ENCODE peak calls at places on chromosomes 6 and 20, in eight cellular contexts. Z is fibroblast of mammary gland, N is brain microvascular endothelial cell, F is SJSA1, U is AG04449, Q is astrocyte of the cerebellum, L is right lobe of liver, S is uterus. V is an unnamed sample.

GRCh38 chr20:53897884-53898557 is 172.4 kb downstream of the BCAS1 start:
- DNase-seq in S (no peak), L (no peak), N (no peak), F (no peak), U (no peak), Z (no peak), Q (no peak), V (no peak)

GRCh38 chr6:103327079-103327478 is 1532.6 kb downstream of the HACE1 start:
- DNase-seq in S (no peak), L (no peak), U (no peak), N (no peak), F (no peak), Z (no peak), Q (no peak), V (no peak)

GRCh38 chr20:62736407-62737071 is 27.9 kb downstream of the NTSR1 start:
- DNase-seq in Q (no peak), Z (no peak), N (no peak), U (no peak), S (no peak), L (no peak), F (no peak), V (no peak)

GRCh38 chr6:46983007-46983411 is 59.1 kb downstream of the ADGRF1 start:
- DNase-seq in U (peak), S (no peak), Q (peak), F (peak), L (no peak), N (no peak), Z (no peak), V (no peak)

GRCh38 chr6:67694127-67694526 is 941.0 kb upstream of the ADGRB3 start:
- DNase-seq in S (no peak), Z (no peak), F (no peak), N (no peak), U (no peak), L (no peak), Q (no peak), V (no peak)

GRCh38 chr6:34305982-34306702 is 57.3 kb upstream of the SMIM29 start:
- DNase-seq in Z (peak), N (no peak), S (peak), F (no peak), L (no peak), Q (peak), U (no peak), V (peak)

GRCh38 chr6:113104546-113105325 is 752.4 kb upstream of the MARCKS start:
- DNase-seq in L (no peak), Z (no peak), N (no peak), U (no peak), S (no peak), Q (no peak), F (no peak), V (no peak)

GRCh38 chr6:16658661-16659060 is 102.6 kb downstream of the ATXN1 start:
- DNase-seq in F (no peak), N (no peak), L (no peak), Q (no peak), U (no peak), Z (no peak), S (no peak), V (no peak)

GRCh38 chr6:11042750-11043551 is 1.2 kb downstream of the ELOVL2 start:
- DNase-seq in L (no peak), S (no peak), U (no peak), Z (no peak), N (no peak), F (no peak), Q (no peak), V (no peak)

GRCh38 chr20:32050851-32051556 is 1.0 kb upstream of the HCK start:
- DNase-seq in S (no peak), N (no peak), Q (no peak), L (peak), Z (no peak), F (no peak), U (no peak), V (no peak)

GRCh38 chr20:32053648-32054047 is 1.6 kb downstream of the HCK start:
- DNase-seq in S (no peak), Z (no peak), L (no peak), Q (no peak), F (no peak), N (no peak), U (no peak), V (no peak)

GRCh38 chr20:32051720-32052089 is 337 bp upstream of the HCK start:
- DNase-seq in S (no peak), F (no peak), N (no peak), Z (no peak), U (no peak), L (no peak), Q (no peak), V (no peak)

GRCh38 chr20:32052792-32053362 is 835 bp downstream of the HCK start:
- DNase-seq in N (no peak), S (no peak), L (peak), Q (no peak), F (no peak), Z (no peak), U (no peak), V (no peak)

DNA sequence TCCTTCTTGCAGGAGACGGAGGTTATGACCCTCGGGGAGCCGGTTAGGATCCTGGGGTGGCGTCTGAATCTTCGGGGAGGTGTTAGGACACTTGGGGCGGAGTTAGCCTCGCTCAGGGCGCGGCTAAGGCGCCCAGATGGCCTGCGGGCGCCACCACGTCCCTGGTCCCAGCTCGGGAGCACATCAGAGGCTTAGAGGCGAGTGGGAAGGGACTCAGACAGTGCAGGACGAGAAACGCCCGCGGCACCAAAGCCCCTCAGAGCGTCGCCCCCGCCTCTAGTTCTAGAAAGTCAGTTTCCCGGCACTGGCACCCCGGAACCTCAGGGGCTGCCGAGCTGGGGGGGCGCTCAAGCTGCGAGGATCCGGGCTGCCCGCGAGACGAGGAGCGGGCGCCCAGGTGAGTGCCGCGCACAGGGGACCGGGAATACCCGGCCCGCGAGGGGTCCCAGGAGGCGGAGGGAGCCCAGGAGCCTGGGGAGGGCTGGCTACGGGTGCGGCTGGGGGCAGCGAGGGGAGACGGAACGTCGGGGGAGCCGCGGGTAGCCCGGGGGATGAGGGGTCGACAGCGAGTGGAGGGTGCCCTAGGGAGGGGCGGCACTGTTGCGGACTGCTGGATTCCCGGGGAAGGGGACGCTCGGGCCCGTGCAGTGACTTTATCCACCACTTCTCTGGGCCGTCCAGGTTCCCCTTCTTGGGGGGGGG is at the start of gene HCK:
- DNase-seq in S (no peak), Z (no peak), F (no peak), U (no peak), L (peak), N (no peak), Q (no peak), V (no peak)
- H3K4me3 ChIP-seq in S (no peak), Z (no peak), F (no peak), U (no peak), L (peak), N (no peak), Q (no peak), V (no peak)

GRCh38 chr20:21101453-21102251 is 4.5 kb downstream of the LINC00237 start:
- DNase-seq in L (peak), U (no peak), Q (no peak), S (no peak), F (no peak), Z (no peak), N (no peak), V (no peak)

GRCh38 chr20:21102691-21103311 is 3.4 kb downstream of the LINC00237 start:
- DNase-seq in N (no peak), Z (no peak), F (no peak), S (no peak), U (no peak), L (peak), Q (no peak), V (no peak)

GRCh38 chr20:21099653-21100589 is 6.2 kb downstream of the LINC00237 start:
- DNase-seq in Q (no peak), N (no peak), S (no peak), Z (no peak), U (no peak), L (peak), F (peak), V (no peak)

GRCh38 chr20:21102252-21102609 is 3.9 kb downstream of the LINC00237 start:
- DNase-seq in Q (no peak), N (no peak), L (no peak), F (no peak), Z (no peak), U (no peak), S (no peak), V (no peak)

DNA sequence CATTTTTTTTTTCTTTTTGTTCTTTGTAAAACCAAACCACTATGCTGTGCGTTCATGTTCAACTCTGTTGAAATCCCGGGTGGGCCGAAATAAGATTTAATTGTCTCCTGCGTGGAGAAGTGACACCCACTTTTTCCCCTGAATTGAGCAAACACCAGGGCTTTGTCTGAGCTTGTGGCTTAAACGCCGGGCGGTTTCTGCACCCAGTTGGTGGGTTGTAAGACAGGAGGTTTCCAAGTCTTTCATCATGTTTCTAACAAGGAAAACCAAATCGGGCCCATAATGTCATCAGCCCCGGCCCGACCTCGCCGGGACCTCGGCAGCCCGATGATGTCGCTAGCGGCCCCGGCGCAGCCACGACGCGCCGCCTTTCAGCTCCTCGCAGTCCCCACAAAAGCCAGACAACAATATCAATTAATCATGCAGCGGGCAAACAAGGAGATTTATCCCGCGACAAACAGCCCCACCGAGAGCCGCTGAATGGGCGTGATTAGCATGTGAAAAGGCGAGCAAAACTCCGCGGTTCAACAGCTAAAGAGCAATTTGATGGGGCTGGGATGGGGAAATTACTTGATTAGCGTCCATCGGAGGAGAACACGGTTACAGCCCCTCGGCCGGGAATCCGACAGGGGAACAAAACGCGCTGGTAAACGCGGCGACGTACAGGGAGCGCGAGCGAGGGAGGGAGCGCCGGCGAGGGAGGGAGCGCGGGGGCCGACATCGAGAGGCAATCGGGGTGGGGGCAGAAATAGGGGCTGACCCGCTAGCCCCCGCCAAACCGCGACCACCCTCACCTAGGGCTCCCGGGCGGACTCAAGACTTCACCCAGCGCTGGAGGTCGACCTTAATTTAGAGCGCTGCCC is 5.3 kb downstream of the LINC00237 start:
- DNase-seq in U (no peak), N (no peak), S (no peak), L (no peak), Q (no peak), Z (no peak), F (peak), V (no peak)
- H3K4me3 ChIP-seq in U (no peak), N (no peak), S (peak), L (peak), Q (peak), Z (no peak), F (peak), V (peak)

GRCh38 chr6:44917430-44917829 is 410.7 kb upstream of the RUNX2 start:
- DNase-seq in S (no peak), L (no peak), Q (no peak), F (no peak), U (no peak), N (no peak), Z (no peak), V (no peak)

GRCh38 chr6:44921787-44922186 is 406.3 kb upstream of the RUNX2 start:
- DNase-seq in F (no peak), N (no peak), U (no peak), Z (no peak), S (no peak), Q (no peak), L (peak), V (no peak)

GRCh38 chr6:44923416-44923815 is 404.7 kb upstream of the RUNX2 start:
- DNase-seq in Z (no peak), L (no peak), S (no peak), N (no peak), F (no peak), U (no peak), Q (no peak), V (no peak)

GRCh38 chr6:44918893-44919292 is 409.2 kb upstream of the RUNX2 start:
- DNase-seq in Q (no peak), U (no peak), S (no peak), N (no peak), F (no peak), L (no peak), Z (no peak), V (no peak)

DNA sequence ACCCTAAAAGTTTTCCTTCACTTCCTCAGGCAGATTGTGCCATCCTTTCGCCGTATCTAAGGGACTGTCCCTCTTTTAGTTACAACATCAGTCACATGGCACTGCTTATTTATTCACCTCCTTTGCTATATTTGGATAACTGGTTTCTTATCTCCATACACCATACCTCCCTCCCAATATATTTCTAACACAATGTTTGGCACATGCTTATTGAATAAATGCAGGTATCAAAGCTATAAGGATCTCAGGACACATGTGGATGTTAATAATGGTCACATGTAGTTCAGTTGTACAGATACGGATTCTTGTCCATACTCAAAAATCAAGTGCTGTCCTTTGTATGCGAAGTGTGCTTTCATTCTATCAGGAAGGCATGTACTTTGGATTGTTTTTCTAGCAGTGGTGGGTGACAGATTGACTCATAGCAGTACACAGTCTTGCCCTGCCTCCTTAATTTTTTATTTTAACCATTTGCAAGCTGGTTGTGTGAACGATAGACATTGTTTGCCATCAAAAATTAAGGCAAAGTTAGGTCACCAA is 407.1 kb upstream of the RUNX2 start:
- DNase-seq in F (peak), S (no peak), Z (no peak), N (peak), U (no peak), Q (no peak), L (no peak), V (no peak)
- H3K4me3 ChIP-seq in F (no peak), S (no peak), Z (no peak), N (no peak), U (no peak), Q (no peak), L (no peak), V (no peak)

DNA sequence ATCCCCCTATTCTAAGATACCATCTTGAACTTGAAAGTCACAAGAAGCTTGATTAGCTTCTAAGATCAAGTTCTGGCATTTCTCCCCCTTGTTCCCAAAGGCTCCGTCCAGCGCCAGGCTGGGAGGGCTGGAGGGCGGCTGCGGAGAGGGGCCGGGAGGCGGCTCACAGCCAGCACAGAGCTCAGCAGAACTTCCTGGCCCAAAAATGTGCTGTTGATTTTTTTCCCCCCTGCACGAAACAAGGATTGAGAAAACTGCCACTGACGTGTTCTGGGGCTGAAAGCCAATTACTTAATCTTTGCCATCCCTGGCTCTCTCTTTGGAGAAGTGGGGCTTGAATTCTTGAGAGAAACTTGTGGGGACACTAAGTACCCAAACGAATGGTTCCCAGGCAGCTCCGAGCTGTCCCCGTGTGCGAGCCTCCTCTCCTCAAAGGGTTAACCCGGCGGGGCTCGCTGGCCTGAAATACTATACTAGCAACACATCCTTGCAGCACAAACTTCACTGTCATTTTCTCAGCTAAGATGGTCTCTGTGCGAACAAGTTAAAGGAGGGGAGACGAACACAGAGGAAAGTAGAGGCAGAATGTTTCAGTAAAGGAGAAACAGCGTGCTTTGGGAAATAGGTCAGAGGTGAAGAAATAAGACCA is 454 bp downstream of the TRAF3IP2 start:
- DNase-seq in S (peak), N (peak), F (peak), L (peak), Z (peak), U (no peak), Q (no peak), V (peak)
- H3K4me3 ChIP-seq in S (peak), N (peak), F (peak), L (peak), Z (peak), U (peak), Q (peak), V (peak)

DNA sequence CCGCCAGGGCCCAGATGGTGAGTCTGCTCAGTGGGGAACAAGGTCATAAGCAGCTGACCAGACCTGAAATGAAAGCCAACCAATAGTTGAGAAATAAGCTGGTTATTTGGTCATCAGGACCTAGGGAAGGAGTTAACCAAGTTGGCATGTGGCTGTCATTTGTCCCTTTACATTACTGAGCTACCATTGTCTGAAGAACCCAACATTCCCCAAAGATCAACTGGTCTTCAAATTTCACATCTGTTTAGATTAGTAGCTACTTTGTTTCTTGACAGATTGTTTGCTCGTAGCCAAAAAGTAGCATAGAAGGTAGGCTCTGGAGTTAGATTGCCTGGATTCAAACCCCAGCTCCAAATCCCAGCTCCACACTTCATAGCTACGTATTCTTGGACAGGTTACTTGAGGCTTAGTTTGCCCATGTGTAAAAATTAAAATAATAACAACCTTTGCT is 1.0 kb downstream of the NFKBIL1 start:
- DNase-seq in F (no peak), Z (no peak), N (no peak), L (no peak), Q (no peak), S (no peak), U (no peak), V (no peak)
- H3K4me3 ChIP-seq in F (no peak), Z (peak), N (peak), L (peak), Q (peak), S (peak), U (peak), V (peak)

DNA sequence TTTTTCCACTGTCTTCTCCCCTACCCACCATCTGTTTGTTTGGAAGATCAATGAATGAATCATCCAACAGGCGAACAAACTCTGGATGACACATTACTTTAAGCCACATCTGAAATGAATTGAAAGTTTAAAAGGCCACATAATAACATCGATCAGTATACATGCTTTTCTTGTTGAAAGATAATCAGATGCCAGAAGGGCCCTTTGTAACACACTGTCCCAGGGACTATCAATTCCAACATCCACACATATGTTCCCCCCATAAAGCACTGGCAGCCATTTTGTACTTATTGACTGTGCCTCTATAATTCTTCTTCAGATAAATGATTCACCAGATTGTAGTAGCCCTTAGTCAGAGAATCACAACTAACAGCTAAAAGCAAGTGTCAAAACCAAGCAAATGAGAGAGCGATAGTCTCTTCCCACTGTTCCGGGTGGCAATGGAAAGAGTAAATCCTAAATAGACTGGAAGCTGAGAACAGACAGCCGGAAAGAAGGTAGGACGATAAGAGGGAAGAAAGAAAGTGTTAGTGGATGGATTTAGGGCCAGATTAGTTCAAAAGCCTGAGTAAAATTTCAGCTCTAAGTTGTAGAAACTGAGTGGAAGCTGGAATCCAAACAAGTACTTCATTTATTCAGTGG is 184.9 kb upstream of the TENT5A start:
- DNase-seq in F (peak), S (no peak), Z (peak), L (no peak), U (no peak), Q (no peak), N (peak), V (peak)
- H3K4me3 ChIP-seq in F (no peak), S (no peak), Z (no peak), L (peak), U (no peak), Q (no peak), N (no peak), V (no peak)